ENCODE peak calls at places on chromosomes 1 and 21, in ten cellular contexts. R is endodermal cell, D is GM12864, B is PC-9, C is right lobe of liver, Z is psoas muscle, A is mucosa of descending colon, P is hepatocyte, W is NB4, O is lung. V is an unnamed sample.

GRCh38 chr1:151713044-151713443 is 3.6 kb downstream of the CELF3 start:
- DNase-seq in C (no peak), O (no peak), P (peak), B (no peak), W (no peak), R (no peak), Z (no peak), D (no peak), A (peak), V (no peak)

GRCh38 chr1:84271452-84272273 is 29.8 kb upstream of the SAMD13 start:
- DNase-seq in C (no peak), Z (no peak), W (peak), R (no peak), A (peak), P (peak), O (no peak), D (peak), B (peak), V (no peak)

GRCh38 chr1:4422496-4423289 is 231.7 kb upstream of the AJAP1 start:
- DNase-seq in Z (no peak), O (no peak), W (no peak), C (no peak), A (no peak), B (no peak), D (no peak), R (peak), P (no peak), V (no peak)

GRCh38 chr1:60108223-60108622 is 34.7 kb upstream of the C1orf87 start:
- DNase-seq in P (peak), A (no peak), W (no peak), B (no peak), D (no peak), R (no peak), O (no peak), C (no peak), Z (no peak), V (no peak)

GRCh38 chr1:5950994-5951749 is 41.1 kb downstream of the NPHP4 start:
- DNase-seq in C (no peak), B (no peak), D (no peak), O (no peak), A (no peak), W (no peak), Z (no peak), P (no peak), R (peak), V (no peak)

GRCh38 chr1:113142791-113143190 is 69.8 kb downstream of the LRIG2 start:
- DNase-seq in D (no peak), O (no peak), Z (no peak), P (no peak), W (no peak), R (no peak), C (no peak), A (no peak), B (no peak), V (no peak)

GRCh38 chr1:204296431-204296988 is 63.2 kb downstream of the PLEKHA6 start:
- DNase-seq in R (no peak), C (no peak), Z (no peak), O (no peak), A (no peak), D (no peak), B (peak), P (no peak), W (peak), V (no peak)

GRCh38 chr21:36511484-36512227 is 31.7 kb upstream of the CLDN14 start:
- DNase-seq in B (no peak), O (no peak), P (no peak), W (no peak), Z (no peak), A (no peak), R (no peak), C (no peak), D (no peak), V (no peak)

GRCh38 chr21:17848228-17848627 is 29.1 kb upstream of the C21orf91 start:
- DNase-seq in W (no peak), B (peak), R (no peak), O (no peak), D (peak), A (peak), C (no peak), P (peak), Z (no peak), V (no peak)

GRCh38 chr1:40381268-40382109 is 8.0 kb downstream of the SMAP2 start:
- DNase-seq in O (no peak), A (no peak), W (peak), P (no peak), D (peak), B (no peak), C (no peak), R (no peak), Z (no peak), V (no peak)

GRCh38 chr1:182771187-182771984 is 18.2 kb upstream of the NPL start:
- DNase-seq in Z (no peak), W (no peak), P (no peak), D (no peak), O (no peak), C (no peak), B (no peak), R (peak), A (no peak), V (no peak)
- TF ChIP-seq CTCF in Z (peak), W (no peak), P (peak), D (no peak), O (no peak), C (peak), B (peak), R (peak), A (no peak), V (peak)

DNA sequence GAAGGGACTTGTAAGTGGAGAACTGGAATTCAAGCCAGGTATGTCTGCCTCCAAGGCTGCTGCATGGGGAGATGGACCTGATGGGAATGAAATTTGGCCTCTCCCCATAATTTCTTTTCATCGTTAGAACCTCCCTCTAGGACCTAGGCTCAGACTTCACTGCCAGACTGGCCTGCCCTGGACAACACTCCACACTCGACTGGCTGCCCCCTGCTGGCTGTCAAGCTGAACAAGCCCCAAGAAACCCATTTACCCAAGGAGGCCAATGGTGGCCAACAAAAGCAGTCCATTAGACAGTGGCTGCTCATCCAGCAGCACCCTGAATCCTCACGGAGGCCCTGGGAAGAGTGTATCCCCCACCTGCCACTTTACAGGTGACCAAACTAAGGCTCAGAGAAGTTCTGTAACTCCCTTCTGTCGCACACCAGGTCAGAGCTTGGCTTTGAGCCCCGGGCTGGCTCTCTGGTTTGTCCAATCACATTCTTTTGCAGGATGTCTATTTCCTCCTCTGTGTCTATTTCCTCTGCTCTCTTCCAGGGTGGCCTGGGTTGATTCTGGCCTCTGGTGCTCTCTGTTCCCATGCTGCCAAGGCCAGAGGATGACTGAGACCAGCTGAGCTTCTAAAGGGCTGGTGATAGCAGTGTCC is 3.8 kb downstream of the RNF186 start:
- DNase-seq in R (peak), B (no peak), P (peak), Z (peak), A (peak), C (peak), O (peak), W (peak), D (no peak), V (no peak)
- TF ChIP-seq CTCF in R (peak), B (peak), P (peak), Z (peak), A (peak), C (peak), O (peak), W (peak), D (peak), V (peak)

GRCh38 chr1:171251741-171252300 is 3.5 kb downstream of the FMO1 start:
- DNase-seq in Z (no peak), R (no peak), A (peak), C (no peak), P (peak), W (peak), D (no peak), O (no peak), B (no peak), V (no peak)
- TF ChIP-seq CTCF in Z (peak), R (peak), A (peak), C (peak), P (peak), W (peak), D (peak), O (peak), B (no peak), V (peak)

GRCh38 chr1:155173478-155174333 is at the start of gene TRIM46:
- DNase-seq in W (no peak), A (no peak), C (peak), Z (peak), B (peak), R (peak), P (peak), D (no peak), O (no peak), V (peak)
- TF ChIP-seq CTCF in W (no peak), A (peak), C (peak), Z (no peak), B (peak), R (no peak), P (no peak), D (no peak), O (no peak), V (peak)

V was measured in chondrocyte.